ENCODE peak calls at places on chromosomes 6 and 20, in nine cellular contexts. J, I, O, X, A, T, L, Y and W are unnamed samples.

GRCh38 chr6:112117554-112117953 is 30.2 kb downstream of the FAM229B start:
- DNase-seq in A (no peak), Y (no peak), X (no peak), I (no peak), O (no peak), L (no peak), J (no peak), T (no peak), W (no peak)

GRCh38 chr6:25138024-25138696 is 141.0 kb upstream of the CARMIL1 start:
- DNase-seq in L (peak; percentile 61), X (peak; percentile 74), I (peak; percentile 56), Y (no peak), A (no peak), J (peak; percentile 51), O (no peak), T (peak; percentile 38), W (peak; percentile 24)

GRCh38 chr6:44432227-44432626 is 44.7 kb downstream of the CDC5L start:
- DNase-seq in L (no peak), Y (no peak), J (no peak), O (no peak), I (no peak), T (no peak), X (no peak), A (no peak), W (no peak)

GRCh38 chr6:165889636-165890403 is 226.8 kb upstream of the PDE10A start:
- DNase-seq in X (no peak), I (peak; percentile 53), O (peak; percentile 35), J (no peak), A (no peak), L (no peak), Y (no peak), T (no peak), W (no peak)

GRCh38 chr20:20393207-20393606 is 25.3 kb downstream of the INSM1 start:
- DNase-seq in J (no peak), A (no peak), T (no peak), X (no peak), Y (no peak), L (no peak), I (no peak), O (no peak), W (no peak)

GRCh38 chr6:26439151-26439550 is 1.2 kb upstream of the BTN3A3 start:
- DNase-seq in O (no peak), I (no peak), J (no peak), T (no peak), Y (no peak), X (no peak), A (no peak), L (no peak), W (no peak)

GRCh38 chr20:1930165-1930564 is 35.0 kb downstream of the SIRPA start:
- DNase-seq in Y (no peak), T (no peak), L (no peak), A (no peak), J (no peak), O (peak; percentile 61), I (no peak), X (no peak), W (no peak)

GRCh38 chr6:70636589-70636988 is 31.1 kb upstream of the SMAP1 start:
- DNase-seq in O (no peak), T (no peak), Y (no peak), I (no peak), A (no peak), L (no peak), X (no peak), J (no peak), W (no peak)

GRCh38 chr6:69866351-69867074 is at the start of gene COL19A1:
- DNase-seq in Y (no peak), J (no peak), T (no peak), I (peak; percentile 17), L (no peak), X (no peak), O (no peak), A (peak; percentile 61), W (no peak)

GRCh38 chr20:25005661-25006060 is 13.1 kb upstream of the APMAP start:
- DNase-seq in I (no peak), J (peak; percentile 18), T (no peak), O (no peak), A (no peak), Y (peak; percentile 45), L (no peak), X (no peak), W (no peak)

GRCh38 chr6:155154158-155154830 is 109.5 kb upstream of the CLDN20 start:
- DNase-seq in A (no peak), T (no peak), X (no peak), O (peak; percentile 30), L (peak; percentile 38), I (no peak), Y (no peak), J (no peak), W (no peak)

GRCh38 chr6:125974214-125974866 is 12.0 kb upstream of the TRMT11 start:
- DNase-seq in O (peak; percentile 56), I (no peak), X (no peak), T (peak; percentile 19), Y (no peak), J (no peak), L (no peak), A (no peak), W (no peak)

GRCh38 chr6:110518281-110518623 is 41.8 kb upstream of the SLC22A16 start:
- DNase-seq in A (no peak), L (no peak), O (peak; percentile 34), X (no peak), Y (no peak), I (no peak), J (no peak), T (peak; percentile 56), W (no peak)

GRCh38 chr6:46979206-46979605 is 57.5 kb upstream of the ADGRF5 start:
- DNase-seq in I (no peak), X (no peak), T (no peak), A (no peak), J (no peak), O (no peak), L (no peak), Y (no peak), W (no peak)

GRCh38 chr6:12060780-12061619 is 48.9 kb downstream of the HIVEP1 start:
- DNase-seq in O (no peak), I (peak; percentile 54), J (peak; percentile 64), X (peak; percentile 66), A (peak; percentile 69), Y (no peak), T (peak; percentile 28), L (peak; percentile 51), W (no peak)

DNA sequence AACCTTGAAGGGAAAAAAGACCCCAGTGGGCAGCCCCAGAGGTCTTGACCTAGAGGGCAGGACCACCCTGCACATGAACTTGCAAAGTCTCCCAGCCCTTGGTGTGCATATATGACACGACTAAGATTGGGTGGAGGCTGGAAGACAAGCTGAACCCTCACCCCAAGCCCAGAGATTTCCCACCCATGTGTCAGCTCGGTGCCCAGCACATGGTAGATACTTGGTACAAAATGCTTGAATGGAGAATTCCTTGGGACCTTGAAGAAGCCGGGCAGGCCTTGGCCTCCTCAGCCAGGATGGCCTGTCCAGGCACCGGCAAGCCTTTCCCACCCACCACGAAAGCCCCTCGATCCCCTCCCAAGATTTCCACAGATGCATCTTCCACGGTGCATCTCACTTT is 50.6 kb downstream of the BPIFB1 start:
- DNase-seq in J (no peak), X (no peak), I (no peak), O (no peak), Y (no peak), A (no peak), L (no peak), T (no peak), W (no peak)
- TF ChIP-seq POLR2A in J (no peak), X (no peak), I (no peak), O (no peak), Y (no peak), A (no peak), L (no peak), T (no peak), W (no peak)

GRCh38 chr6:17986656-17987575 is 519 bp downstream of the KIF13A start:
- DNase-seq in J (peak; percentile 52), A (peak; percentile 91), O (peak; percentile 81), I (peak; percentile 72), Y (peak; percentile 61), X (peak; percentile 57), L (peak; percentile 53), T (peak; percentile 46), W (peak; percentile 64)
- TF ChIP-seq POLR2A in J (no peak), A (peak; percentile 32), O (peak; percentile 35), I (peak; percentile 13), Y (no peak), X (no peak), L (no peak), T (no peak), W (peak; percentile 24)

GRCh38 chr6:43373252-43373875 is 3.9 kb upstream of the ZNF318 start:
- DNase-seq in I (no peak), L (no peak), O (no peak), X (peak; percentile 54), J (no peak), T (no peak), Y (no peak), A (no peak), W (peak; percentile 42)

GRCh38 chr6:43377710-43378229 is 8.3 kb upstream of the ZNF318 start:
- DNase-seq in Y (no peak), L (no peak), J (no peak), T (no peak), X (no peak), A (no peak), I (no peak), O (peak; percentile 27), W (no peak)

GRCh38 chr6:43378631-43379030 is 9.2 kb upstream of the ZNF318 start:
- DNase-seq in A (no peak), Y (no peak), I (no peak), T (no peak), J (no peak), L (no peak), X (no peak), O (no peak), W (no peak)

GRCh38 chr6:43375693-43376092 is 6.2 kb upstream of the ZNF318 start:
- DNase-seq in T (no peak), L (no peak), I (no peak), X (no peak), O (no peak), A (no peak), Y (no peak), J (no peak), W (no peak)

GRCh38 chr6:43376551-43376981 is 7.1 kb upstream of the ZNF318 start:
- DNase-seq in A (no peak), L (no peak), Y (no peak), J (no peak), T (no peak), O (no peak), X (peak; percentile 31), I (no peak), W (no peak)
- TF ChIP-seq POLR2A in A (no peak), L (no peak), Y (no peak), J (no peak), T (no peak), O (no peak), X (no peak), I (no peak), W (no peak)

DNA sequence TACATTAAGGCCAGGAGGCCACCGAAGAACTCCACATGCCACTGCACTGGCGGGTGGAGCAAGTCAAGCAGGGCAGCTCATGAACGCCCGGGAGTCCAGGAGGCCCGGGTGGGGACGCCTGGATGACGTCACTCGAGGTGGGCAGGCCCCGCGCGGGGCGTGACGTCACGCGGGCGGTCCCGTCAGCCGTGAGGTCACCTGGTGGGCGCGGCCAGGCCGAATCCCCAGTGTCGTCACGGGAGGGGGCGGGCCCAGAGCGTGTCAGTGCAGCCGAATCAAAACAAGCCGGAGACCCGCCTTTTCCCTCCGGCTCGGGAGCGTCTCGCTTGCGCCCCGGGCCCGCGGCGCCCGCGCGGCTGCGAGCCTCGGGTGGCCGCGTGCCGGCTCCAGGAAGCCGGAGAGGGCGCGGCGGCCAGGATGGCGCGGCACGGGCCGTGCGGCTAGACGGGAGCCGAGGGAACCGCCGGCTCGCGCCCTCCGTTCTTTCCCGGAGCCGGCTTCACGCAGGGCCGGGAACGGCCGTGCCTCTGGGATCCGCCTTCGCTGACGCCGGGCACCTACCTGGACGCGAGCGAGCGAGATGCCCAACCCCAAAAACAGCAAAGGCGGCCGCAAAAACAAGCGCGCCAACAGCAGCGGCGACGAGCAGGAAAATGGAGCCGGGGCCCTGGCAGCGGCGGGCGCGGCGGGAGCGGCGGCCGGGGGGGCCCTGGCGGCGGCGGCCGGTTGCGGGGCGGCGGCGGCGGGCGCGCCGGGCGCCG is at the start of gene HECA:
- DNase-seq in Y (peak; percentile 98), J (peak; percentile 98), T (peak; percentile 56), A (peak; percentile 99), O (peak; percentile 55), X (peak; percentile 97), I (peak; percentile 99), L (peak; percentile 98), W (peak; percentile 98)
- TF ChIP-seq POLR2A in Y (peak; percentile 42), J (no peak), T (no peak), A (peak; percentile 95), O (no peak), X (peak; percentile 76), I (peak; percentile 85), L (peak; percentile 93), W (peak; percentile 94)